ENCODE peak calls at places on chromosome 12, in six cellular contexts. P is midbrain; N is OCI-LY7; H is activated T-helper 1 cell treated with anti-CD3 and anti-CD28 coated beads, Interleukin-2, amount 50 U/mL, for 16 hours; I is renal cortical epithelial cell; R is central memory CD4-positive, alpha-beta T cell. D is an unnamed sample.
A peak's percentile ranks its signal among the peaks of the same experiment; 100 is the strongest.

GRCh38 chr12:12735301-12735700 is 18.1 kb downstream of the CDKN1B start:
- DNase-seq in P (no peak), N (no peak), H (no peak), I (peak; percentile 73), R (no peak), D (no peak)

GRCh38 chr12:28023156-28023887 is 50.8 kb upstream of the PTHLH start:
- DNase-seq in P (no peak), N (no peak), H (no peak), I (peak; percentile 97), R (no peak), D (no peak)

GRCh38 chr12:93050026-93050747 is 121.1 kb upstream of the EEA1 start:
- DNase-seq in P (no peak), N (no peak), H (no peak), I (peak; percentile 84), R (no peak), D (no peak)

GRCh38 chr12:82730832-82731497 is 44.3 kb downstream of the TMTC2 start:
- DNase-seq in P (no peak), N (no peak), H (no peak), I (no peak), R (no peak), D (no peak)

GRCh38 chr12:6158749-6159148 is 34.3 kb upstream of the VWF start:
- DNase-seq in P (no peak), N (no peak), H (no peak), I (no peak), R (no peak), D (no peak)

GRCh38 chr12:95701275-95701674 is 89.3 kb downstream of the NTN4 start:
- DNase-seq in P (no peak), N (no peak), H (no peak), I (peak; percentile 21), R (no peak), D (no peak)

GRCh38 chr12:60194682-60195081 is 598.9 kb downstream of the SLC16A7 start:
- DNase-seq in P (no peak), N (no peak), H (no peak), I (peak; percentile 7), R (no peak), D (no peak)

GRCh38 chr12:132918680-132919079 is 31.3 kb upstream of the CHFR start:
- DNase-seq in P (no peak), N (no peak), H (no peak), I (no peak), R (no peak), D (no peak)